ENCODE peak calls at places on chromosomes 12 and 14, in nine cellular contexts. One of them, this sample, is unnamed.

GRCh38 chr12:54404061-54405004 is 14.7 kb downstream of the ITGA5 start:
- DNase-seq in heart left ventricle: peak
- DNase-seq in endothelial cell of umbilical vein: peak
- DNase-seq in adrenal gland: peak
- DNase-seq in A549: no peak
- DNase-seq in erythroblast: peak
- DNase-seq in GM12892: no peak
- DNase-seq in uterus: peak
- DNase-seq in tibial nerve: peak
- DNase-seq in this sample: peak

GRCh38 chr14:45793081-45793480 is 540.1 kb upstream of the MIS18BP1 start:
- DNase-seq in heart left ventricle: no peak
- DNase-seq in A549: no peak
- DNase-seq in adrenal gland: no peak
- DNase-seq in uterus: no peak
- DNase-seq in endothelial cell of umbilical vein: no peak
- DNase-seq in tibial nerve: no peak
- DNase-seq in erythroblast: no peak
- DNase-seq in GM12892: no peak
- DNase-seq in this sample: peak

GRCh38 chr14:55620277-55620676 is 40.3 kb downstream of the KTN1 start:
- DNase-seq in uterus: no peak
- DNase-seq in erythroblast: no peak
- DNase-seq in tibial nerve: no peak
- DNase-seq in GM12892: no peak
- DNase-seq in endothelial cell of umbilical vein: no peak
- DNase-seq in adrenal gland: no peak
- DNase-seq in A549: no peak
- DNase-seq in heart left ventricle: no peak
- DNase-seq in this sample: no peak

GRCh38 chr14:58776516-58776915 is 138.8 kb downstream of the DACT1 start:
- DNase-seq in uterus: no peak
- DNase-seq in heart left ventricle: no peak
- DNase-seq in A549: no peak
- DNase-seq in GM12892: no peak
- DNase-seq in tibial nerve: no peak
- DNase-seq in endothelial cell of umbilical vein: no peak
- DNase-seq in adrenal gland: no peak
- DNase-seq in erythroblast: no peak
- DNase-seq in this sample: no peak

GRCh38 chr12:109630815-109631214 is 57.2 kb downstream of the MVK start:
- DNase-seq in GM12892: no peak
- DNase-seq in endothelial cell of umbilical vein: no peak
- DNase-seq in tibial nerve: no peak
- DNase-seq in A549: no peak
- DNase-seq in erythroblast: no peak
- DNase-seq in uterus: no peak
- DNase-seq in adrenal gland: no peak
- DNase-seq in heart left ventricle: no peak
- DNase-seq in this sample: no peak

GRCh38 chr14:65208548-65208947 is 106.2 kb upstream of the MAX start:
- DNase-seq in tibial nerve: no peak
- DNase-seq in erythroblast: no peak
- DNase-seq in GM12892: no peak
- DNase-seq in uterus: no peak
- DNase-seq in adrenal gland: peak
- DNase-seq in endothelial cell of umbilical vein: no peak
- DNase-seq in heart left ventricle: no peak
- DNase-seq in A549: no peak
- DNase-seq in this sample: no peak

GRCh38 chr14:103522649-103523582 is at the start of gene CKB:
- DNase-seq in GM12892: no peak
- DNase-seq in A549: peak
- DNase-seq in adrenal gland: peak
- DNase-seq in tibial nerve: no peak
- DNase-seq in uterus: peak
- DNase-seq in erythroblast: peak
- DNase-seq in endothelial cell of umbilical vein: no peak
- DNase-seq in heart left ventricle: peak
- DNase-seq in this sample: peak

GRCh38 chr12:71447691-71448660 is 8.4 kb downstream of the LGR5 start:
- DNase-seq in erythroblast: no peak
- DNase-seq in heart left ventricle: no peak
- DNase-seq in tibial nerve: no peak
- DNase-seq in A549: no peak
- DNase-seq in adrenal gland: no peak
- DNase-seq in GM12892: no peak
- DNase-seq in uterus: no peak
- DNase-seq in endothelial cell of umbilical vein: no peak
- DNase-seq in this sample: no peak

GRCh38 chr12:46509135-46509534 is 136.6 kb upstream of the SLC38A2 start:
- DNase-seq in erythroblast: no peak
- DNase-seq in GM12892: no peak
- DNase-seq in endothelial cell of umbilical vein: no peak
- DNase-seq in heart left ventricle: no peak
- DNase-seq in uterus: no peak
- DNase-seq in A549: no peak
- DNase-seq in tibial nerve: no peak
- DNase-seq in adrenal gland: no peak
- DNase-seq in this sample: no peak

GRCh38 chr12:50166776-50167025 is 468 bp downstream of the CERS5 start:
- DNase-seq in uterus: peak
- DNase-seq in endothelial cell of umbilical vein: no peak
- DNase-seq in adrenal gland: peak
- DNase-seq in heart left ventricle: no peak
- DNase-seq in tibial nerve: no peak
- DNase-seq in erythroblast: no peak
- DNase-seq in A549: no peak
- DNase-seq in GM12892: no peak
- DNase-seq in this sample: peak

GRCh38 chr12:47882796-47883546 is 21.8 kb downstream of the VDR start:
- DNase-seq in adrenal gland: no peak
- DNase-seq in uterus: no peak
- DNase-seq in tibial nerve: no peak
- DNase-seq in GM12892: peak
- DNase-seq in A549: no peak
- DNase-seq in heart left ventricle: no peak
- DNase-seq in erythroblast: no peak
- DNase-seq in endothelial cell of umbilical vein: no peak
- DNase-seq in this sample: peak

GRCh38 chr12:114392909-114393308 is 13.0 kb downstream of the TBX5 start:
- DNase-seq in GM12892: no peak
- DNase-seq in adrenal gland: no peak
- DNase-seq in tibial nerve: no peak
- DNase-seq in erythroblast: no peak
- DNase-seq in A549: no peak
- DNase-seq in uterus: no peak
- DNase-seq in heart left ventricle: no peak
- DNase-seq in endothelial cell of umbilical vein: no peak
- DNase-seq in this sample: no peak

GRCh38 chr12:48995061-48995879 is 3.9 kb downstream of the DDN start:
- DNase-seq in A549: peak
- DNase-seq in GM12892: peak
- DNase-seq in uterus: peak
- DNase-seq in endothelial cell of umbilical vein: peak
- DNase-seq in erythroblast: peak
- DNase-seq in adrenal gland: peak
- DNase-seq in heart left ventricle: peak
- DNase-seq in tibial nerve: peak
- DNase-seq in this sample: peak

GRCh38 chr12:4563336-4563735 is 1.3 kb downstream of the DYRK4 start:
- DNase-seq in heart left ventricle: no peak
- DNase-seq in A549: no peak
- DNase-seq in uterus: no peak
- DNase-seq in endothelial cell of umbilical vein: no peak
- DNase-seq in GM12892: no peak
- DNase-seq in tibial nerve: no peak
- DNase-seq in adrenal gland: no peak
- DNase-seq in erythroblast: no peak
- DNase-seq in this sample: no peak

GRCh38 chr12:4567073-4567881 is 5.3 kb downstream of the DYRK4 start:
- DNase-seq in heart left ventricle: no peak
- DNase-seq in endothelial cell of umbilical vein: no peak
- DNase-seq in uterus: no peak
- DNase-seq in A549: no peak
- DNase-seq in GM12892: no peak
- DNase-seq in adrenal gland: no peak
- DNase-seq in tibial nerve: peak
- DNase-seq in erythroblast: no peak
- DNase-seq in this sample: no peak

GRCh38 chr12:4564819-4565218 is 2.8 kb downstream of the DYRK4 start:
- DNase-seq in heart left ventricle: no peak
- DNase-seq in adrenal gland: no peak
- DNase-seq in A549: no peak
- DNase-seq in tibial nerve: no peak
- DNase-seq in GM12892: no peak
- DNase-seq in erythroblast: no peak
- DNase-seq in uterus: no peak
- DNase-seq in endothelial cell of umbilical vein: no peak
- DNase-seq in this sample: no peak

GRCh38 chr12:4566474-4566873 is 4.5 kb downstream of the DYRK4 start:
- DNase-seq in erythroblast: no peak
- DNase-seq in endothelial cell of umbilical vein: no peak
- DNase-seq in heart left ventricle: no peak
- DNase-seq in adrenal gland: no peak
- DNase-seq in GM12892: no peak
- DNase-seq in tibial nerve: no peak
- DNase-seq in A549: no peak
- DNase-seq in uterus: no peak
- DNase-seq in this sample: no peak

GRCh38 chr12:4562034-4562657 is at the start of gene DYRK4:
- DNase-seq in tibial nerve: peak
- DNase-seq in uterus: peak
- DNase-seq in GM12892: no peak
- DNase-seq in adrenal gland: peak
- DNase-seq in heart left ventricle: peak
- DNase-seq in erythroblast: peak
- DNase-seq in endothelial cell of umbilical vein: peak
- DNase-seq in A549: no peak
- DNase-seq in this sample: peak
- TF ChIP-seq POLR2A in tibial nerve: peak
- TF ChIP-seq POLR2A in uterus: no peak
- TF ChIP-seq POLR2A in GM12892: no peak
- TF ChIP-seq POLR2A in adrenal gland: no peak
- TF ChIP-seq POLR2A in heart left ventricle: no peak
- TF ChIP-seq POLR2A in erythroblast: no peak
- TF ChIP-seq POLR2A in endothelial cell of umbilical vein: no peak
- TF ChIP-seq POLR2A in A549: no peak
- TF ChIP-seq POLR2A in this sample: no peak

GRCh38 chr14:27727371-27727770 is 1039.2 kb upstream of the FOXG1 start:
- DNase-seq in A549: no peak
- DNase-seq in adrenal gland: no peak
- DNase-seq in uterus: no peak
- DNase-seq in tibial nerve: no peak
- DNase-seq in GM12892: no peak
- DNase-seq in endothelial cell of umbilical vein: peak
- DNase-seq in erythroblast: no peak
- DNase-seq in heart left ventricle: no peak
- DNase-seq in this sample: no peak

GRCh38 chr14:27725482-27725881 is 1041.1 kb upstream of the FOXG1 start:
- DNase-seq in GM12892: no peak
- DNase-seq in erythroblast: no peak
- DNase-seq in adrenal gland: no peak
- DNase-seq in endothelial cell of umbilical vein: no peak
- DNase-seq in A549: no peak
- DNase-seq in heart left ventricle: no peak
- DNase-seq in uterus: no peak
- DNase-seq in tibial nerve: no peak
- DNase-seq in this sample: no peak

DNA sequence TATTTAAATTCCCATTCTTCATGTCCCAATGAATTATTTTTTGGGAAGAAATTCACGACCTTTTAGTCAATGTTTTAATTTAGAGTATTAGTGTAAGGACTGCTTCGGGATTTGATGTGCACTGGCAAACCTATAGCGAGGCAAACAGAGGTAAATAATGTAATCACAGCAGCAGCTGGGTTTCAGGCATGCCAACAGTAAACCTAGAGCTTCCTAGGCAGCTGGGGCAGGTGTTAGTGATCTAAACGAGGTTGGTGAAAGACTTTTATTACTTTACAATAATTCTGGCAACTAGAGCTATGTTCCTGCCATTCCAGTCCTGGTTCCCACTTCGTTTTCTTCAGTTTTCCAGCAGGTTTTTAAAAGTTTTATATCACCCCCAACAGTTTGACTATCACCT is 1036.4 kb upstream of the FOXG1 start:
- DNase-seq in endothelial cell of umbilical vein: no peak
- DNase-seq in erythroblast: no peak
- DNase-seq in A549: no peak
- DNase-seq in GM12892: no peak
- DNase-seq in tibial nerve: no peak
- DNase-seq in adrenal gland: no peak
- DNase-seq in heart left ventricle: no peak
- DNase-seq in uterus: no peak
- DNase-seq in this sample: no peak
- TF ChIP-seq POLR2A in endothelial cell of umbilical vein: no peak
- TF ChIP-seq POLR2A in erythroblast: no peak
- TF ChIP-seq POLR2A in A549: no peak
- TF ChIP-seq POLR2A in GM12892: no peak
- TF ChIP-seq POLR2A in tibial nerve: no peak
- TF ChIP-seq POLR2A in adrenal gland: no peak
- TF ChIP-seq POLR2A in heart left ventricle: no peak
- TF ChIP-seq POLR2A in uterus: no peak
- TF ChIP-seq POLR2A in this sample: no peak

DNA sequence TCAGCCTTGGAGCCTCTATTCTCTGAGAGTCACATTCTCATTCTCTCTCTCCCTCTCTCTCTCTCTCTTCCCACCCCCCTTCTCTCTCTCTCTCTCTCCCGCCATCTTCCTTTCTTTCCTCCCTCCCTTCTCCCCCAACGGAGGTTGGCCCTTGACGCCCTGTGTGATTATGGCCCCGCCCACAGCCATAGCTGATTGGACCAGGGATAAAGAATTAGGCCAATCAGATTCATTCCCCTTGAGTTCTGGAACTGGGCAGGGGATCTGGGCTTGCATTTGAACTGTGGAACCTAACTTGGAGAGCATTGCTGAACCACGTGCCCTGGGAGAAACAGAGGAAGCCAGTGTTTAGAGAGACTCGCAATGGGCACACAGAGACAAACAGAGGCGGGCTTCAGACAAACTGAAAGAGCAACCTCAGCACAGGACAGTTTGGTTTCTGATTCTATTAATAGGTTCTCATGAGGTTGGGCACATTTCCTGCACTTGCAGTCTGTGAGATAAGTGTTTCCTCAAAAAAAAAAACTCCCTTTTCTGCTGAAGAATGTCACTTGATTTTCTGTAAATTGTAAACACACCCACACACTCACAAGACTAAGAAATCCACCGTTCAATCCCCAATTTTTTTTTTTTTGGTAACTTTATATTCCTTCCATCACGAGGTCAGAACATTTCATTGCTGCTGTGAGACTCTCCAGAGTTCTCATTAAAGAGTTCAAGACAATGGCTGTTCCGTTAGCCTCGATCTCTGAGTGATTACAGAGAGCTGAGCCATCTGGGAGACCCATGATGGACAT is 3.6 kb upstream of the P2RX7 start:
- DNase-seq in uterus: peak
- DNase-seq in A549: peak
- DNase-seq in heart left ventricle: peak
- DNase-seq in GM12892: peak
- DNase-seq in adrenal gland: peak
- DNase-seq in endothelial cell of umbilical vein: peak
- DNase-seq in erythroblast: peak
- DNase-seq in tibial nerve: peak
- DNase-seq in this sample: peak
- TF ChIP-seq POLR2A in uterus: no peak
- TF ChIP-seq POLR2A in A549: no peak
- TF ChIP-seq POLR2A in heart left ventricle: no peak
- TF ChIP-seq POLR2A in GM12892: peak
- TF ChIP-seq POLR2A in adrenal gland: no peak
- TF ChIP-seq POLR2A in endothelial cell of umbilical vein: no peak
- TF ChIP-seq POLR2A in erythroblast: no peak
- TF ChIP-seq POLR2A in tibial nerve: peak
- TF ChIP-seq POLR2A in this sample: no peak

GRCh38 chr14:68359862-68360552 is 432.9 kb downstream of the ZFP36L1 start:
- DNase-seq in heart left ventricle: peak
- DNase-seq in GM12892: no peak
- DNase-seq in adrenal gland: peak
- DNase-seq in A549: peak
- DNase-seq in endothelial cell of umbilical vein: no peak
- DNase-seq in tibial nerve: peak
- DNase-seq in uterus: peak
- DNase-seq in erythroblast: peak
- DNase-seq in this sample: peak
- TF ChIP-seq POLR2A in heart left ventricle: no peak
- TF ChIP-seq POLR2A in GM12892: peak
- TF ChIP-seq POLR2A in adrenal gland: no peak
- TF ChIP-seq POLR2A in A549: no peak
- TF ChIP-seq POLR2A in endothelial cell of umbilical vein: no peak
- TF ChIP-seq POLR2A in tibial nerve: no peak
- TF ChIP-seq POLR2A in uterus: no peak
- TF ChIP-seq POLR2A in erythroblast: no peak
- TF ChIP-seq POLR2A in this sample: no peak